ENCODE peak calls at places on chromosome 9, in nine cellular contexts. O is activated CD4-positive, alpha-beta memory T cell treated with anti-CD3 and anti-CD28 coated beads for 36 hours; K is midbrain; E is endothelial cell; I is neural crest cell; J is WTC11; R is CD4-positive, alpha-beta T cell; Q is AG20443; X is H54. U is an unnamed sample.

GRCh38 chr9:27385606-27386005 is 88.7 kb upstream of the EQTN start:
- DNase-seq in O (no peak), K (no peak), E (no peak), I (no peak), J (no peak), R (no peak), Q (no peak), X (no peak), U (no peak)

GRCh38 chr9:136847065-136847826 is 2.0 kb upstream of the PHPT1 start:
- DNase-seq in O (peak), K (no peak), E (peak), I (no peak), J (peak), R (no peak), Q (peak), X (no peak), U (peak)

GRCh38 chr9:123929870-123930831 is at the start of gene DENND1A:
- DNase-seq in O (peak), K (peak), E (peak), I (peak), J (peak), R (peak), Q (peak), X (peak), U (peak)

GRCh38 chr9:112819635-112820496 is 69.3 kb downstream of the SNX30 start:
- DNase-seq in O (no peak), K (peak), E (peak), I (peak), J (peak), R (no peak), Q (peak), X (peak), U (peak)

GRCh38 chr9:133913571-133914369 is 78.4 kb downstream of the VAV2 start:
- DNase-seq in O (no peak), K (no peak), E (no peak), I (no peak), J (no peak), R (no peak), Q (no peak), X (no peak), U (no peak)

GRCh38 chr9:136133191-136133958 is 14.7 kb upstream of the TMEM250 start:
- DNase-seq in O (peak), K (peak), E (peak), I (peak), J (peak), R (no peak), Q (peak), X (no peak), U (no peak)

GRCh38 chr9:121838757-121839669 is 187.6 kb downstream of the DAB2IP start:
- DNase-seq in O (no peak), K (no peak), E (no peak), I (no peak), J (no peak), R (no peak), Q (no peak), X (no peak), U (no peak)

GRCh38 chr9:89744730-89745129 is 139.9 kb downstream of the GADD45G start:
- DNase-seq in O (no peak), K (no peak), E (no peak), I (no peak), J (no peak), R (no peak), Q (no peak), X (no peak), U (peak)

GRCh38 chr9:21415492-21416267 is 6.8 kb downstream of the IFNA8 start:
- DNase-seq in O (no peak), K (no peak), E (no peak), I (no peak), J (no peak), R (no peak), Q (no peak), X (no peak), U (peak)

GRCh38 chr9:98128316-98128715 is 9.3 kb upstream of the TRIM14 start:
- DNase-seq in O (no peak), K (no peak), E (no peak), I (no peak), J (no peak), R (no peak), Q (no peak), X (no peak), U (no peak)

GRCh38 chr9:81823672-81824554 is 104.3 kb upstream of the SPATA31D4 start:
- DNase-seq in O (no peak), K (no peak), E (no peak), I (no peak), J (no peak), R (no peak), Q (no peak), X (no peak), U (no peak)

GRCh38 chr9:83384214-83384613 is 154.0 kb downstream of the FRMD3 start:
- DNase-seq in O (no peak), K (no peak), E (no peak), I (no peak), J (no peak), R (no peak), Q (no peak), X (no peak), U (no peak)

GRCh38 chr9:128203842-128204551 is 818 bp downstream of the DNM1 start:
- DNase-seq in O (no peak), K (no peak), E (peak), I (peak), J (peak), R (no peak), Q (peak), X (peak), U (peak)

GRCh38 chr9:33924978-33925797 is 108.2 kb downstream of the UBE2R2 start:
- DNase-seq in O (peak), K (peak), E (peak), I (peak), J (peak), R (no peak), Q (peak), X (peak), U (peak)

GRCh38 chr9:5388026-5388806 is 48.5 kb upstream of the RLN1 start:
- DNase-seq in O (no peak), K (no peak), E (no peak), I (no peak), J (no peak), R (no peak), Q (peak), X (no peak), U (no peak)

GRCh38 chr9:8816361-8816760 is 1016.8 kb upstream of the DMAC1 start:
- DNase-seq in O (no peak), K (no peak), E (peak), I (peak), J (no peak), R (no peak), Q (no peak), X (no peak), U (no peak)

GRCh38 chr9:35619800-35620158 is 1.6 kb upstream of the CD72 start:
- DNase-seq in O (no peak), K (no peak), E (no peak), I (no peak), J (no peak), R (no peak), Q (no peak), X (no peak), U (no peak)

GRCh38 chr9:34124103-34124502 is 2.4 kb downstream of the DCAF12 start:
- DNase-seq in O (peak), K (no peak), E (no peak), I (no peak), J (no peak), R (no peak), Q (no peak), X (no peak), U (no peak)